ENCODE peak calls at places on chromosomes 12 and 14, in four cellular contexts. P, T, W and O are unnamed samples.
A peak's percentile ranks its signal among the peaks of the same experiment; 100 is the strongest.

GRCh38 chr12:52605542-52605941 is 4.3 kb upstream of the KRT72 start:
- DNase-seq in W (no peak), P (no peak), T (no peak), O (no peak)

GRCh38 chr14:104690266-104690711 is 871 bp downstream of the INF2 start:
- DNase-seq in P (no peak), T (peak; percentile 70), W (no peak), O (no peak)

GRCh38 chr12:88153959-88154358 is 11.9 kb downstream of the TMTC3 start:
- DNase-seq in P (no peak), T (no peak), W (peak; percentile 82), O (no peak)

GRCh38 chr12:66538970-66539369 is 139.9 kb downstream of the GRIP1 start:
- DNase-seq in P (no peak), T (no peak), W (no peak), O (no peak)

GRCh38 chr12:9346866-9347327 is 138.7 kb upstream of the PZP start:
- DNase-seq in W (no peak), P (no peak), T (no peak), O (no peak)

GRCh38 chr12:121801601-121802484 is 2.0 kb upstream of the SETD1B start:
- DNase-seq in W (peak; percentile 44), P (no peak), T (no peak), O (no peak)

GRCh38 chr14:91257328-91258020 is 13.0 kb upstream of the GPR68 start:
- DNase-seq in T (no peak), W (no peak), P (no peak), O (no peak)

GRCh38 chr14:32497233-32497632 is 168.1 kb downstream of the AKAP6 start:
- DNase-seq in W (no peak), T (no peak), P (no peak), O (no peak)

GRCh38 chr12:130917607-130918006 is 36.1 kb upstream of the ADGRD1 start:
- DNase-seq in P (no peak), T (no peak), W (no peak), O (no peak)

GRCh38 chr14:61048640-61049039 is 67.6 kb downstream of the SLC38A6 start:
- DNase-seq in W (no peak), P (no peak), T (no peak), O (no peak)

GRCh38 chr12:21566223-21566906 is 38.3 kb downstream of the GYS2 start:
- DNase-seq in W (peak; percentile 60), P (no peak), T (no peak), O (no peak)

GRCh38 chr12:89829434-89829975 is 120.9 kb upstream of the ATP2B1 start:
- DNase-seq in P (no peak), W (no peak), T (no peak), O (no peak)

GRCh38 chr12:126726481-126727217 is 1540.3 kb upstream of the TMEM132C start:
- DNase-seq in W (no peak), P (peak; percentile 58), T (no peak), O (no peak)

GRCh38 chr12:64034901-64035576 is 187.1 kb downstream of the KICS2 start:
- DNase-seq in T (no peak), P (no peak), W (no peak), O (no peak)

DNA sequence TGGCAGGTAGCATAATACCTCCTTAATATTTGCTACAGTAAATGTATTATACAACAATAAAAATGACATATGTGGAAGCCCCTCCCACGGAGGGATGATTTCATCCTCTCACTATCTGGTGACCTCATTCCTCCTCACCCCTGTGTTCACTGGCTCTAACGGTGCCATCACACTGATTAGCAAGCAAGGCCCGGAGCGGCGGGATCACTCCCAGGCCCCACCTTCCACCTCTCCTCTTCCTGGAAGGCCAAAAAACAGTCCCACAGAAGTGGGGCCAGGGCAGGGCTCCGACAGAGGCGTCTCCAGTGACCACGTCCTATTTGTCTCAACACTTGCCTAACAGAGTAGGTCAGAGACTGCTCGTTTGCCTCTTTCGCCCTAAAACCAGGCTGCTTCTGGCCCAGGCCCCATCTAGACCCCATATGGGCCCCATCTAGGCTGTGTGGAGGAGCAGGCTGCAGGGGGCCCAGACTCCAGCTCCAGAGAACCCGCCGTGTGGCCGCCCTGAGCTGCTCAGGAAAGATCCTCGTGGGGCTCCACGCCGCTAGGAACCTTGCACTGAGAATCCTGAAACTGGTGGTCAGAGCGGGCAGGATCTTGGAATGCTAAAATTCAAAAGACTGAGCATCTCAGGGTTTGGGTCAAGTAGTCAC is 3.7 kb downstream of the SELPLG start:
- DNase-seq in T (no peak), W (peak; percentile 81), P (peak; percentile 55), O (no peak)
- H3K4me3 ChIP-seq in T (peak overlapping the region; percentile 16), W (no peak overlapping the region), P (no peak overlapping the region), O (no peak overlapping the region)

DNA sequence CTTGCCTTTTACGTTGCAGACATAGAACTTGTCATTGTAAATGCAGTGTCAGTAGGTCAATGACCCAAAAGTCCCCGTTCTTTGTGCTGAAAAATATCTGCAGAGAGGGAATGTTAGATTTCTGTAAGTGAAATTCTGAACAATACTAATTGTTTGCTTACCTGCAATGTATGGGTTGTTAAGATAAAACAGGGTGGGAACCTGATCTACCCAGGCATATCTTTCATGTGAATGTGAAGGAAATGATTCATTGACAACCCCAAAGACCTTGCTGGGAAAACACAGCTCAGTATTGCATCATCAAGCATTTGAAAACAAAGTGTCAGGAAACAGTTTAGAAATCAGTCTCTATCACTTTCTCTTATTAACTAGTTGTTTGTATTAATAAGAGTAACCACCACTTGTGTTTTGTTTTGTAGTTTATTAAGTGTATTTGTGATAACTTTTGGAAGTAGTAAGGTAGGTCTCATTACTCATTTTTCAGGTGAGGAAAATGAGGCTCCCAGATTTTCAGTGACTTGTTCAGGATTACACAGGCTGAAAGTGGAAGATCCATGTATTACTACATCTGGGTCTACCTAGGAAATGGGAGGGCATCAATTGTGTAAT is 57.9 kb upstream of the SLC38A2 start:
- DNase-seq in P (no peak), T (no peak), W (peak; percentile 82), O (no peak)
- H3K4me3 ChIP-seq in P (no peak overlapping the region), T (no peak overlapping the region), W (no peak overlapping the region), O (no peak overlapping the region)

DNA sequence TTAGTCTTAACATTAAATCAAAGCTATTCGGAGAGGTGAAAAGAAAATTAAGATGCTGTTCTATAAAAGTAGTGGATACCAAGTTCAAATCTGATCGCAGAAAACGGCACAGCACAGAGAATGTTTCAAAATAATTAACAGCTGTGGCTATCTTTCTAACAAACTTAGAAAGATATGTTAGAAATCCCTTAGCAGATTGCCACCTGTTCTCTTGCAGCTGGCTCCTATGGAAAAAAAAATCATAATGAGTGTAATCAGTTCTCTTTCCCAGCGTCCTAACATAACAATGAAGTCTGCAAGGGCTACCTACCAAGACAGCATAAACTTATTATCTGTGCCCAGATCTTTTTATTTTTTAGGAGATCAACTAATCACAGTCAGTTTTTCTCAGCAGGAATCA is 358.7 kb upstream of the FOXG1 start:
- DNase-seq in P (no peak), W (no peak), T (no peak), O (no peak)
- H3K4me3 ChIP-seq in P (no peak overlapping the region), W (no peak overlapping the region), T (no peak overlapping the region), O (no peak overlapping the region)

DNA sequence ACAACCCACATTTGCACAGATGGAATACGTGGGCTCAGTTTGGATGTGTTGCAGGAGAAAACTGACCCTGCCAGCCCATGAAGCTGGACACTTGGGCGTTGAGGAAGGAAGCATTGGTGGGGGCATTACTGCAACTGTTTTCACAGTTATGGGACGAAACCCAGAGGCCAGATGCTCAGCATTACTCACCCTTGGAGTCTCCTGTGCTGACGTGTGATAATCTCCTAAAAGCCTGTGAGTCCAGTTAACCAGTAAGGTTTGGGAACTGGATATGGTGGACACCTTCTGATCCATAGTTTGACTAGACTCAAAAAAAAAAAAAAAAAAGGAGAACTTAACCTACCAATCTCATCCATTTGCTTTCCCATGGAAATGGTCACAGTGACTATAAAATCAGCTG is 52.8 kb upstream of the EGLN3 start:
- DNase-seq in W (no peak), T (no peak), P (no peak), O (no peak)
- H3K4me3 ChIP-seq in W (no peak overlapping the region), T (no peak overlapping the region), P (no peak overlapping the region), O (no peak overlapping the region)

DNA sequence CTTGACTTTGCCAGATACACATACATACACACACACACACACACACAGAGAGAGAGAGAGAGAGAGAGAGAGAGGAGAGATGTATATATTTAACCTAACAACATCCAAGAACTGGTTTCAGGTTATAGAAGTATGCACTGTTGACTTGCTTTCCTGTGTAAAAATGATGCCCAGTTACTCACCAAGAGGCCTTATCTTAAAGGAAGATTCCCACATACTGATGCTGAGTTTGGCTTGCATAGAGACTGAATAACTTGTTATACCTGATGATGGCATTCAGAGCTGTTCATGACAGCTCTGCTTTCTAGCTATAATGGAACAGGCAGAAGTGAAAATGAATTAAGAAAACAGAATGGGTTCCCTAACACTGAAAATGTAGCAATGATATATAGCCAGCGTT is 387.4 kb downstream of the EGLN3 start:
- DNase-seq in P (no peak), T (no peak), W (no peak), O (no peak)
- H3K4me3 ChIP-seq in P (no peak overlapping the region), T (no peak overlapping the region), W (no peak overlapping the region), O (no peak overlapping the region)

GRCh38 chr12:96047151-96047620 is 11.8 kb upstream of the LTA4H start:
- DNase-seq in T (no peak), W (no peak), P (no peak), O (no peak)
- H3K4me3 ChIP-seq in T (no peak overlapping the region), W (no peak overlapping the region), P (no peak overlapping the region), O (no peak overlapping the region)